ENCODE peak calls at places on chromosome 2, in four cellular contexts. One of them, this sample, is unnamed.

GRCh38 chr2:32932825-32933755 is 13.7 kb upstream of the LTBP1 start:
- DNase-seq in activated CD8-positive, alpha-beta T cell treated with anti-CD3 and anti-CD28 coated beads for 36 hours: no peak
- DNase-seq in foreskin fibroblast: no peak
- DNase-seq in fibroblast of pulmonary artery: no peak
- DNase-seq in this sample: no peak

GRCh38 chr2:169049142-169049541 is 18.0 kb upstream of the ABCB11 start:
- DNase-seq in activated CD8-positive, alpha-beta T cell treated with anti-CD3 and anti-CD28 coated beads for 36 hours: no peak
- DNase-seq in foreskin fibroblast: no peak
- DNase-seq in fibroblast of pulmonary artery: no peak
- DNase-seq in this sample: no peak

GRCh38 chr2:172211507-172211906 is 108.8 kb upstream of the DLX2 start:
- DNase-seq in fibroblast of pulmonary artery: no peak
- DNase-seq in activated CD8-positive, alpha-beta T cell treated with anti-CD3 and anti-CD28 coated beads for 36 hours: no peak
- DNase-seq in foreskin fibroblast: peak
- DNase-seq in this sample: no peak

GRCh38 chr2:78145997-78146722 is 624.0 kb upstream of the LRRTM4 start:
- DNase-seq in foreskin fibroblast: no peak
- DNase-seq in activated CD8-positive, alpha-beta T cell treated with anti-CD3 and anti-CD28 coated beads for 36 hours: no peak
- DNase-seq in fibroblast of pulmonary artery: no peak
- DNase-seq in this sample: no peak

GRCh38 chr2:102698369-102699111 is 63.3 kb upstream of the TMEM182 start:
- DNase-seq in fibroblast of pulmonary artery: no peak
- DNase-seq in activated CD8-positive, alpha-beta T cell treated with anti-CD3 and anti-CD28 coated beads for 36 hours: no peak
- DNase-seq in foreskin fibroblast: no peak
- DNase-seq in this sample: no peak

GRCh38 chr2:28300921-28301341 is 91.7 kb upstream of the FOSL2 start:
- DNase-seq in foreskin fibroblast: peak
- DNase-seq in fibroblast of pulmonary artery: peak
- DNase-seq in activated CD8-positive, alpha-beta T cell treated with anti-CD3 and anti-CD28 coated beads for 36 hours: no peak
- DNase-seq in this sample: no peak

GRCh38 chr2:30147196-30147714 is 448 bp downstream of the YPEL5 start:
- DNase-seq in foreskin fibroblast: no peak
- DNase-seq in fibroblast of pulmonary artery: no peak
- DNase-seq in activated CD8-positive, alpha-beta T cell treated with anti-CD3 and anti-CD28 coated beads for 36 hours: peak
- DNase-seq in this sample: no peak

GRCh38 chr2:126399001-126399400 is 257.0 kb upstream of the GYPC start:
- DNase-seq in fibroblast of pulmonary artery: no peak
- DNase-seq in activated CD8-positive, alpha-beta T cell treated with anti-CD3 and anti-CD28 coated beads for 36 hours: peak
- DNase-seq in foreskin fibroblast: no peak
- DNase-seq in this sample: no peak

GRCh38 chr2:184472481-184472880 is 125.8 kb upstream of the ZNF804A start:
- DNase-seq in activated CD8-positive, alpha-beta T cell treated with anti-CD3 and anti-CD28 coated beads for 36 hours: no peak
- DNase-seq in fibroblast of pulmonary artery: no peak
- DNase-seq in foreskin fibroblast: no peak
- DNase-seq in this sample: no peak

GRCh38 chr2:56714400-56714799 is 530.6 kb downstream of the CCDC85A start:
- DNase-seq in foreskin fibroblast: no peak
- DNase-seq in fibroblast of pulmonary artery: no peak
- DNase-seq in activated CD8-positive, alpha-beta T cell treated with anti-CD3 and anti-CD28 coated beads for 36 hours: no peak
- DNase-seq in this sample: no peak

GRCh38 chr2:56707650-56708049 is 523.9 kb downstream of the CCDC85A start:
- DNase-seq in activated CD8-positive, alpha-beta T cell treated with anti-CD3 and anti-CD28 coated beads for 36 hours: no peak
- DNase-seq in foreskin fibroblast: no peak
- DNase-seq in fibroblast of pulmonary artery: no peak
- DNase-seq in this sample: no peak

GRCh38 chr2:56713161-56713676 is 529.4 kb downstream of the CCDC85A start:
- DNase-seq in foreskin fibroblast: peak
- DNase-seq in activated CD8-positive, alpha-beta T cell treated with anti-CD3 and anti-CD28 coated beads for 36 hours: no peak
- DNase-seq in fibroblast of pulmonary artery: peak
- DNase-seq in this sample: no peak

GRCh38 chr2:56705713-56706112 is 521.9 kb downstream of the CCDC85A start:
- DNase-seq in fibroblast of pulmonary artery: no peak
- DNase-seq in activated CD8-positive, alpha-beta T cell treated with anti-CD3 and anti-CD28 coated beads for 36 hours: no peak
- DNase-seq in foreskin fibroblast: no peak
- DNase-seq in this sample: no peak

DNA sequence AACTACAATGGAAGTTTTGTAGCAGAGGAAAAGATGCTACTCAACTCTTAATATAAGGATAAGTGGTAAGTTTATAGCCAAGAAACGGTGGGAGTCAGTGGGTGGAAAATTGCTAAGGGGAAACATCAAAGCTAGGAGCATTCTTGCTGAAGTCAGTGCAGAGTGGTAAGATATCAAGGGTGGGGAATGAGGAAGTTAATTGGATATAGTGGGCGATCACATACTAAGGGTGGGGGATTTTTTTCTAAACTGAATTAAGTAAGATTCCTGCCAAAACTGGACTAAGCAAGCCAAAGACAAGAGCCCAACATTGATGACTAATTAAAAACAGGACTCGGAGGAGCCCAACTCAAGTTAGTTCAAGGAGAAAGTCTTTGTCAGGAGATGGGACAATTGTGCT is 525.4 kb downstream of the CCDC85A start:
- DNase-seq in activated CD8-positive, alpha-beta T cell treated with anti-CD3 and anti-CD28 coated beads for 36 hours: no peak
- DNase-seq in fibroblast of pulmonary artery: no peak
- DNase-seq in foreskin fibroblast: no peak
- DNase-seq in this sample: no peak
- TF ChIP-seq CTCF in activated CD8-positive, alpha-beta T cell treated with anti-CD3 and anti-CD28 coated beads for 36 hours: no peak
- TF ChIP-seq CTCF in fibroblast of pulmonary artery: no peak
- TF ChIP-seq CTCF in foreskin fibroblast: no peak
- TF ChIP-seq CTCF in this sample: no peak

GRCh38 chr2:19494241-19494640 is 135.8 kb upstream of the OSR1 start:
- DNase-seq in activated CD8-positive, alpha-beta T cell treated with anti-CD3 and anti-CD28 coated beads for 36 hours: no peak
- DNase-seq in foreskin fibroblast: no peak
- DNase-seq in fibroblast of pulmonary artery: no peak
- DNase-seq in this sample: no peak
- TF ChIP-seq CTCF in activated CD8-positive, alpha-beta T cell treated with anti-CD3 and anti-CD28 coated beads for 36 hours: no peak
- TF ChIP-seq CTCF in foreskin fibroblast: no peak
- TF ChIP-seq CTCF in fibroblast of pulmonary artery: no peak
- TF ChIP-seq CTCF in this sample: no peak

GRCh38 chr2:181178823-181179412 is 198.5 kb downstream of the UBE2E3 start:
- DNase-seq in fibroblast of pulmonary artery: no peak
- DNase-seq in foreskin fibroblast: no peak
- DNase-seq in activated CD8-positive, alpha-beta T cell treated with anti-CD3 and anti-CD28 coated beads for 36 hours: peak
- DNase-seq in this sample: no peak
- TF ChIP-seq CTCF in fibroblast of pulmonary artery: peak
- TF ChIP-seq CTCF in foreskin fibroblast: no peak
- TF ChIP-seq CTCF in activated CD8-positive, alpha-beta T cell treated with anti-CD3 and anti-CD28 coated beads for 36 hours: peak
- TF ChIP-seq CTCF in this sample: no peak

GRCh38 chr2:108855194-108855593 is 68.6 kb downstream of the CCDC138 start:
- DNase-seq in fibroblast of pulmonary artery: peak
- DNase-seq in foreskin fibroblast: no peak
- DNase-seq in activated CD8-positive, alpha-beta T cell treated with anti-CD3 and anti-CD28 coated beads for 36 hours: no peak
- DNase-seq in this sample: no peak
- TF ChIP-seq CTCF in fibroblast of pulmonary artery: peak
- TF ChIP-seq CTCF in foreskin fibroblast: no peak
- TF ChIP-seq CTCF in activated CD8-positive, alpha-beta T cell treated with anti-CD3 and anti-CD28 coated beads for 36 hours: peak
- TF ChIP-seq CTCF in this sample: no peak

DNA sequence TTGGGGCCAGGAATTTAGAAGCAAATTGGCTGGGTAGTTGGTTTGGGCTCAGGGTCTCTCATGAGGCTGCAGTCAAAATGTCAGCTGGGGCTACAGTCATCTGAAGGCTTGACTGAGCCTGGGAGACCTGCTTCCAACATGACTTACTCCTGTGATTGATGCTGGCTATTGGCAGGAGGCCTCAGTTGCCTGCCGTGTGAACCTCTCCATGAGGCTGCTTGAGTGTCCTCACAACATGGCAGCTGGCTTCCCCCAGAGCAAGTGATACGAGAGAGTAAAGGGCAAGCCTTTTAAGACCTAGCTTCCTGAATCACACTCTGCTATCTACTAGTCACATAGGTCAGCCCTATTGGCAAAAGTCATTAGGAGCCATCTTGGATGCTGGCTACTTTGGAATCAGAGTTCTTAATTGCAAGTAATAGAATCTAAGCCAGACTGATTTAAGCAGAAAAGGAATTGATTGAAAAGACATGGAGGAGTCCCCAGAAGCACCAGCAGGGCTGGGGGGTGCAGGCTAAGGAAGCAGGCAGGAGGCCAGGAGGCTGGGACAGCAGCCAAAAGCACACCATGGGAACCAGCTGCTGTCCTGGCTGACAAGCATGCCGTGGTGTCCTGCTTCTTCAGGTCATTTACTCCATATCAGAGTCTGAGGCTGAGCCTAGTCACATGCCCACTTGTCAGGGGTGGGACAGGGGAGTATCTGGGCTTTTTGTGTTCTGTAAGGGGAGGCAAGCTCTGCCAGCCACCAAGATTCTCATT is 7.8 kb upstream of the GIGYF2 start:
- DNase-seq in fibroblast of pulmonary artery: peak
- DNase-seq in activated CD8-positive, alpha-beta T cell treated with anti-CD3 and anti-CD28 coated beads for 36 hours: no peak
- DNase-seq in foreskin fibroblast: peak
- DNase-seq in this sample: no peak
- TF ChIP-seq CTCF in fibroblast of pulmonary artery: no peak
- TF ChIP-seq CTCF in activated CD8-positive, alpha-beta T cell treated with anti-CD3 and anti-CD28 coated beads for 36 hours: no peak
- TF ChIP-seq CTCF in foreskin fibroblast: no peak
- TF ChIP-seq CTCF in this sample: no peak

GRCh38 chr2:237083026-237083425 is 2.7 kb upstream of the COPS8 start:
- DNase-seq in foreskin fibroblast: no peak
- DNase-seq in fibroblast of pulmonary artery: no peak
- DNase-seq in activated CD8-positive, alpha-beta T cell treated with anti-CD3 and anti-CD28 coated beads for 36 hours: no peak
- DNase-seq in this sample: no peak

GRCh38 chr2:237090906-237091305 is 5.2 kb downstream of the COPS8 start:
- DNase-seq in activated CD8-positive, alpha-beta T cell treated with anti-CD3 and anti-CD28 coated beads for 36 hours: no peak
- DNase-seq in foreskin fibroblast: no peak
- DNase-seq in fibroblast of pulmonary artery: peak
- DNase-seq in this sample: no peak

GRCh38 chr2:237084444-237084843 is 1.2 kb upstream of the COPS8 start:
- DNase-seq in fibroblast of pulmonary artery: no peak
- DNase-seq in foreskin fibroblast: no peak
- DNase-seq in activated CD8-positive, alpha-beta T cell treated with anti-CD3 and anti-CD28 coated beads for 36 hours: no peak
- DNase-seq in this sample: no peak

GRCh38 chr2:237081596-237081995 is 4.1 kb upstream of the COPS8 start:
- DNase-seq in activated CD8-positive, alpha-beta T cell treated with anti-CD3 and anti-CD28 coated beads for 36 hours: no peak
- DNase-seq in fibroblast of pulmonary artery: no peak
- DNase-seq in foreskin fibroblast: no peak
- DNase-seq in this sample: no peak

GRCh38 chr2:237085261-237086221 is at the start of gene COPS8:
- DNase-seq in activated CD8-positive, alpha-beta T cell treated with anti-CD3 and anti-CD28 coated beads for 36 hours: peak
- DNase-seq in foreskin fibroblast: peak
- DNase-seq in fibroblast of pulmonary artery: peak
- DNase-seq in this sample: peak
- TF ChIP-seq CTCF in activated CD8-positive, alpha-beta T cell treated with anti-CD3 and anti-CD28 coated beads for 36 hours: no peak
- TF ChIP-seq CTCF in foreskin fibroblast: no peak
- TF ChIP-seq CTCF in fibroblast of pulmonary artery: no peak
- TF ChIP-seq CTCF in this sample: peak

GRCh38 chr2:212402316-212402715 is 136.3 kb downstream of the ERBB4 start:
- DNase-seq in activated CD8-positive, alpha-beta T cell treated with anti-CD3 and anti-CD28 coated beads for 36 hours: no peak
- DNase-seq in foreskin fibroblast: no peak
- DNase-seq in fibroblast of pulmonary artery: no peak
- DNase-seq in this sample: no peak
- TF ChIP-seq CTCF in activated CD8-positive, alpha-beta T cell treated with anti-CD3 and anti-CD28 coated beads for 36 hours: no peak
- TF ChIP-seq CTCF in foreskin fibroblast: no peak
- TF ChIP-seq CTCF in fibroblast of pulmonary artery: no peak
- TF ChIP-seq CTCF in this sample: no peak